ENCODE peak calls at places on chromosomes 6 and 20, in ten cellular contexts. T, Y, R, D, L, W, O, H, I and V are unnamed samples.
A peak's percentile ranks its signal among the peaks of the same experiment; 100 is the strongest.

GRCh38 chr20:20573797-20574196 is 138.6 kb downstream of the RALGAPA2 start:
- DNase-seq in T (no peak), Y (no peak), R (no peak), D (no peak), L (no peak), W (no peak), O (no peak), H (no peak), I (no peak), V (no peak)

GRCh38 chr6:105178110-105178509 is 1.7 kb downstream of the POPDC3 start:
- DNase-seq in T (no peak), Y (no peak), R (no peak), D (no peak), L (no peak), W (no peak), O (peak; percentile 32), H (no peak), I (no peak), V (no peak)

GRCh38 chr6:148225871-148226270 is 116.8 kb upstream of the SASH1 start:
- DNase-seq in T (no peak), Y (no peak), R (no peak), D (no peak), L (no peak), W (no peak), O (no peak), H (no peak), I (no peak), V (no peak)

GRCh38 chr6:97401533-97401932 is 118.5 kb upstream of the MMS22L start:
- DNase-seq in T (no peak), Y (no peak), R (no peak), D (peak; percentile 85), L (no peak), W (no peak), O (no peak), H (no peak), I (no peak), V (no peak)

GRCh38 chr6:32868257-32868788 is 14.3 kb downstream of the PSMB9 start:
- DNase-seq in T (peak; percentile 78), Y (peak; percentile 6), R (peak; percentile 87), D (peak; percentile 35), L (no peak), W (peak; percentile 70), O (no peak), H (peak; percentile 79), I (peak; percentile 91), V (peak; percentile 86)

GRCh38 chr20:36093025-36093803 is 61.3 kb upstream of the EPB41L1 start:
- DNase-seq in T (peak; percentile 66), Y (no peak), R (peak; percentile 32), D (no peak), L (peak; percentile 86), W (peak; percentile 29), O (no peak), H (peak; percentile 6), I (peak; percentile 62), V (no peak)

GRCh38 chr20:8778387-8778786 is 290.5 kb upstream of the PLCB4 start:
- DNase-seq in T (no peak), Y (no peak), R (no peak), D (no peak), L (no peak), W (no peak), O (no peak), H (no peak), I (no peak), V (no peak)

GRCh38 chr6:95593025-95593424 is 15.7 kb downstream of the MANEA start:
- DNase-seq in T (no peak), Y (no peak), R (no peak), D (no peak), L (no peak), W (no peak), O (peak; percentile 23), H (no peak), I (no peak), V (no peak)

GRCh38 chr20:16974855-16975162 is 226.7 kb downstream of the OTOR start:
- DNase-seq in T (no peak), Y (no peak), R (no peak), D (no peak), L (peak; percentile 64), W (no peak), O (no peak), H (no peak), I (no peak), V (no peak)

GRCh38 chr6:129621252-129621651 is 88.7 kb downstream of the ARHGAP18 start:
- DNase-seq in T (no peak), Y (no peak), R (no peak), D (no peak), L (no peak), W (no peak), O (no peak), H (no peak), I (peak; percentile 38), V (no peak)

GRCh38 chr6:75601608-75602163 is at the start of gene SENP6:
- DNase-seq in T (peak; percentile 67), Y (peak; percentile 51), R (peak; percentile 82), D (no peak), L (peak; percentile 94), W (peak; percentile 78), O (peak; percentile 16), H (peak; percentile 57), I (peak; percentile 80), V (peak; percentile 55)

GRCh38 chr6:39804666-39805065 is 12.5 kb downstream of the DAAM2 start:
- DNase-seq in T (no peak), Y (no peak), R (no peak), D (no peak), L (no peak), W (no peak), O (peak; percentile 44), H (no peak), I (no peak), V (no peak)

GRCh38 chr6:27126815-27127537 is 120.5 kb upstream of the PRSS16 start:
- DNase-seq in T (peak; percentile 43), Y (no peak), R (peak; percentile 84), D (peak; percentile 77), L (peak; percentile 96), W (peak; percentile 68), O (peak; percentile 61), H (no peak), I (peak; percentile 96), V (peak; percentile 65)

GRCh38 chr6:85669735-85670194 is 27.1 kb upstream of the SYNCRIP start:
- DNase-seq in T (no peak), Y (no peak), R (no peak), D (no peak), L (no peak), W (peak; percentile 49), O (no peak), H (no peak), I (no peak), V (no peak)

GRCh38 chr20:32476684-32477593 is 108.2 kb downstream of the NOL4L start:
- DNase-seq in T (no peak), Y (no peak), R (no peak), D (no peak), L (peak; percentile 54), W (no peak), O (no peak), H (no peak), I (no peak), V (no peak)

GRCh38 chr6:126716826-126717514 is 377.1 kb downstream of the CENPW start:
- DNase-seq in T (no peak), Y (no peak), R (no peak), D (no peak), L (no peak), W (no peak), O (peak; percentile 35), H (no peak), I (no peak), V (no peak)

GRCh38 chr20:25014816-25015215 is 22.3 kb upstream of the APMAP start:
- DNase-seq in T (no peak), Y (no peak), R (no peak), D (no peak), L (no peak), W (no peak), O (no peak), H (no peak), I (no peak), V (no peak)